ENCODE peak calls at places on chromosome 21, in five cellular contexts. One of them, this sample, is unnamed.

GRCh38 chr21:41068411-41069304 is 99.3 kb upstream of the BACE2 start:
- DNase-seq in AG09309: peak
- DNase-seq in nephron progenitor cell: peak
- DNase-seq in astrocyte of the cerebellum: peak
- DNase-seq in A673: peak
- DNase-seq in this sample: peak

GRCh38 chr21:46645840-46646239 is 10.4 kb downstream of the PRMT2 start:
- DNase-seq in AG09309: no peak
- DNase-seq in nephron progenitor cell: no peak
- DNase-seq in astrocyte of the cerebellum: no peak
- DNase-seq in A673: no peak
- DNase-seq in this sample: no peak

GRCh38 chr21:45465105-45465504 is 60.1 kb downstream of the COL18A1 start:
- DNase-seq in AG09309: no peak
- DNase-seq in nephron progenitor cell: no peak
- DNase-seq in astrocyte of the cerebellum: no peak
- DNase-seq in A673: no peak
- DNase-seq in this sample: no peak

GRCh38 chr21:45294509-45295291 is 7.0 kb upstream of the POFUT2 start:
- DNase-seq in AG09309: peak
- DNase-seq in nephron progenitor cell: peak
- DNase-seq in astrocyte of the cerebellum: peak
- DNase-seq in A673: no peak
- DNase-seq in this sample: no peak

GRCh38 chr21:43653626-43654025 is 5.7 kb downstream of the HSF2BP start:
- DNase-seq in AG09309: no peak
- DNase-seq in nephron progenitor cell: no peak
- DNase-seq in astrocyte of the cerebellum: no peak
- DNase-seq in A673: no peak
- DNase-seq in this sample: no peak

GRCh38 chr21:45986316-45987051 is 4.9 kb downstream of the COL6A1 start:
- DNase-seq in AG09309: no peak
- DNase-seq in nephron progenitor cell: no peak
- DNase-seq in astrocyte of the cerebellum: no peak
- DNase-seq in A673: no peak
- DNase-seq in this sample: no peak

GRCh38 chr21:28427356-28428022 is 565.2 kb downstream of the LTN1 start:
- DNase-seq in AG09309: no peak
- DNase-seq in nephron progenitor cell: no peak
- DNase-seq in astrocyte of the cerebellum: no peak
- DNase-seq in A673: no peak
- DNase-seq in this sample: no peak

GRCh38 chr21:34845521-34846213 is 176.9 kb downstream of the CLIC6 start:
- DNase-seq in AG09309: no peak
- DNase-seq in nephron progenitor cell: no peak
- DNase-seq in astrocyte of the cerebellum: peak
- DNase-seq in A673: no peak
- DNase-seq in this sample: no peak

This sample was measured in D341Med.